ENCODE peak calls at places on chromosomes 13 and 19, in seven cellular contexts. One of them, this sample, is unnamed. For H3K4me1, the result is how much of the 10 kb centered on the place peaks cover.

GRCh38 chr13:60402022-60402421 is 5.0 kb downstream of the TDRD3 start:
- DNase-seq in spleen: no peak
- DNase-seq in left lung: no peak
- DNase-seq in right atrium auricular region: no peak
- DNase-seq in ascending aorta: no peak
- DNase-seq in transverse colon: no peak
- DNase-seq in GM23338: no peak
- DNase-seq in this sample: no peak

GRCh38 chr19:40776966-40777794 is 867 bp upstream of the RAB4B start:
- DNase-seq in spleen: peak
- DNase-seq in left lung: peak
- DNase-seq in right atrium auricular region: peak
- DNase-seq in ascending aorta: peak
- DNase-seq in transverse colon: peak
- DNase-seq in GM23338: peak
- DNase-seq in this sample: peak

GRCh38 chr19:40576181-40576584 is 490 bp upstream of the SHKBP1 start:
- DNase-seq in spleen: peak
- DNase-seq in left lung: no peak
- DNase-seq in right atrium auricular region: no peak
- DNase-seq in ascending aorta: no peak
- DNase-seq in transverse colon: no peak
- DNase-seq in GM23338: peak
- DNase-seq in this sample: no peak

GRCh38 chr13:114124921-114125320 is 7.5 kb downstream of the RASA3 start:
- DNase-seq in spleen: no peak
- DNase-seq in left lung: no peak
- DNase-seq in right atrium auricular region: no peak
- DNase-seq in ascending aorta: no peak
- DNase-seq in transverse colon: no peak
- DNase-seq in GM23338: no peak
- DNase-seq in this sample: no peak

GRCh38 chr19:19123386-19123785 is 14.9 kb downstream of the TMEM161A start:
- DNase-seq in spleen: no peak
- DNase-seq in left lung: no peak
- DNase-seq in right atrium auricular region: no peak
- DNase-seq in ascending aorta: no peak
- DNase-seq in transverse colon: no peak
- DNase-seq in GM23338: no peak
- DNase-seq in this sample: no peak

GRCh38 chr13:44967656-44968451 is 21.4 kb downstream of the NUFIP1 start:
- DNase-seq in spleen: no peak
- DNase-seq in left lung: no peak
- DNase-seq in right atrium auricular region: no peak
- DNase-seq in ascending aorta: no peak
- DNase-seq in transverse colon: no peak
- DNase-seq in GM23338: no peak
- DNase-seq in this sample: no peak

GRCh38 chr13:44818428-44818827 is 170.8 kb downstream of the NUFIP1 start:
- DNase-seq in spleen: no peak
- DNase-seq in left lung: no peak
- DNase-seq in right atrium auricular region: no peak
- DNase-seq in ascending aorta: no peak
- DNase-seq in transverse colon: no peak
- DNase-seq in GM23338: peak
- DNase-seq in this sample: no peak

GRCh38 chr13:33153421-33154381 is 131.9 kb downstream of the STARD13 start:
- DNase-seq in spleen: no peak
- DNase-seq in left lung: no peak
- DNase-seq in right atrium auricular region: peak
- DNase-seq in ascending aorta: no peak
- DNase-seq in transverse colon: peak
- DNase-seq in GM23338: peak
- DNase-seq in this sample: peak

GRCh38 chr13:35884211-35884610 is 247.0 kb downstream of the DCLK1 start:
- DNase-seq in spleen: no peak
- DNase-seq in left lung: no peak
- DNase-seq in right atrium auricular region: no peak
- DNase-seq in ascending aorta: no peak
- DNase-seq in transverse colon: no peak
- DNase-seq in GM23338: no peak
- DNase-seq in this sample: no peak

GRCh38 chr19:16001481-16002312 is 52.9 kb downstream of the OR10H4 start:
- DNase-seq in spleen: no peak
- DNase-seq in left lung: no peak
- DNase-seq in right atrium auricular region: peak
- DNase-seq in ascending aorta: no peak
- DNase-seq in transverse colon: peak
- DNase-seq in GM23338: no peak
- DNase-seq in this sample: no peak

GRCh38 chr13:79678100-79678499 is 197.1 kb downstream of the NDFIP2 start:
- DNase-seq in spleen: no peak
- DNase-seq in left lung: no peak
- DNase-seq in right atrium auricular region: no peak
- DNase-seq in ascending aorta: no peak
- DNase-seq in transverse colon: no peak
- DNase-seq in GM23338: no peak
- DNase-seq in this sample: no peak

GRCh38 chr19:21256722-21257121 is 72.5 kb downstream of the ZNF708 start:
- DNase-seq in spleen: no peak
- DNase-seq in left lung: no peak
- DNase-seq in right atrium auricular region: no peak
- DNase-seq in ascending aorta: no peak
- DNase-seq in transverse colon: no peak
- DNase-seq in GM23338: peak
- DNase-seq in this sample: no peak

GRCh38 chr13:110326263-110326904 is 19.3 kb downstream of the COL4A2 start:
- DNase-seq in spleen: no peak
- DNase-seq in left lung: no peak
- DNase-seq in right atrium auricular region: peak
- DNase-seq in ascending aorta: no peak
- DNase-seq in transverse colon: no peak
- DNase-seq in GM23338: no peak
- DNase-seq in this sample: no peak

GRCh38 chr13:91647361-91647970 is 249.0 kb downstream of the GPC5 start:
- DNase-seq in spleen: no peak
- DNase-seq in left lung: no peak
- DNase-seq in right atrium auricular region: no peak
- DNase-seq in ascending aorta: no peak
- DNase-seq in transverse colon: peak
- DNase-seq in GM23338: peak
- DNase-seq in this sample: no peak

GRCh38 chr19:42225718-42226292 is 5.7 kb downstream of the ZNF526 start:
- DNase-seq in spleen: no peak
- DNase-seq in left lung: no peak
- DNase-seq in right atrium auricular region: no peak
- DNase-seq in ascending aorta: no peak
- DNase-seq in transverse colon: no peak
- DNase-seq in GM23338: no peak
- DNase-seq in this sample: no peak

GRCh38 chr13:99154064-99154463 is 46.6 kb upstream of the UBAC2 start:
- DNase-seq in spleen: no peak
- DNase-seq in left lung: no peak
- DNase-seq in right atrium auricular region: no peak
- DNase-seq in ascending aorta: no peak
- DNase-seq in transverse colon: no peak
- DNase-seq in GM23338: no peak
- DNase-seq in this sample: no peak

GRCh38 chr19:24159707-24160106 is 72.7 kb downstream of the ZNF254 start:
- DNase-seq in spleen: no peak
- DNase-seq in left lung: no peak
- DNase-seq in right atrium auricular region: no peak
- DNase-seq in ascending aorta: no peak
- DNase-seq in transverse colon: no peak
- DNase-seq in GM23338: peak
- DNase-seq in this sample: no peak

GRCh38 chr19:4278010-4278409 is 1.1 kb upstream of the SHD start:
- DNase-seq in spleen: no peak
- DNase-seq in left lung: no peak
- DNase-seq in right atrium auricular region: no peak
- DNase-seq in ascending aorta: no peak
- DNase-seq in transverse colon: no peak
- DNase-seq in GM23338: no peak
- DNase-seq in this sample: no peak

GRCh38 chr13:27186295-27186694 is 14.7 kb upstream of the USP12 start:
- DNase-seq in spleen: no peak
- DNase-seq in left lung: no peak
- DNase-seq in right atrium auricular region: no peak
- DNase-seq in ascending aorta: no peak
- DNase-seq in transverse colon: no peak
- DNase-seq in GM23338: no peak
- DNase-seq in this sample: no peak

GRCh38 chr19:15251749-15252397 is 19.6 kb upstream of the EPHX3 start:
- DNase-seq in spleen: no peak
- DNase-seq in left lung: peak
- DNase-seq in right atrium auricular region: peak
- DNase-seq in ascending aorta: peak
- DNase-seq in transverse colon: peak
- DNase-seq in GM23338: peak
- DNase-seq in this sample: no peak

GRCh38 chr19:43598445-43599240 is 2.2 kb downstream of the ZNF576 start:
- DNase-seq in spleen: no peak
- DNase-seq in left lung: no peak
- DNase-seq in right atrium auricular region: no peak
- DNase-seq in ascending aorta: no peak
- DNase-seq in transverse colon: no peak
- DNase-seq in GM23338: no peak
- DNase-seq in this sample: peak

GRCh38 chr13:46165485-46166220 is 16.3 kb downstream of the LCP1 start:
- DNase-seq in spleen: no peak
- DNase-seq in left lung: no peak
- DNase-seq in right atrium auricular region: no peak
- DNase-seq in ascending aorta: no peak
- DNase-seq in transverse colon: no peak
- DNase-seq in GM23338: no peak
- DNase-seq in this sample: no peak

GRCh38 chr13:74062933-74063332 is 71.3 kb downstream of the KLF12 start:
- DNase-seq in spleen: peak
- DNase-seq in left lung: no peak
- DNase-seq in right atrium auricular region: peak
- DNase-seq in ascending aorta: peak
- DNase-seq in transverse colon: peak
- DNase-seq in GM23338: no peak
- DNase-seq in this sample: no peak

GRCh38 chr19:40921005-40921897 is 39.2 kb upstream of the CYP2A7 start:
- DNase-seq in spleen: no peak
- DNase-seq in left lung: peak
- DNase-seq in right atrium auricular region: no peak
- DNase-seq in ascending aorta: no peak
- DNase-seq in transverse colon: peak
- DNase-seq in GM23338: no peak
- DNase-seq in this sample: peak

GRCh38 chr13:31627097-31627496 is 112.2 kb upstream of the RXFP2 start:
- DNase-seq in spleen: no peak
- DNase-seq in left lung: no peak
- DNase-seq in right atrium auricular region: no peak
- DNase-seq in ascending aorta: no peak
- DNase-seq in transverse colon: no peak
- DNase-seq in GM23338: no peak
- DNase-seq in this sample: no peak

GRCh38 chr19:6794817-6795431 is 22.4 kb downstream of the VAV1 start:
- DNase-seq in spleen: no peak
- DNase-seq in left lung: no peak
- DNase-seq in right atrium auricular region: no peak
- DNase-seq in ascending aorta: no peak
- DNase-seq in transverse colon: no peak
- DNase-seq in GM23338: peak
- DNase-seq in this sample: no peak
- H3K4me1 ChIP-seq in spleen: half or more
- H3K4me1 ChIP-seq in left lung: under half
- H3K4me1 ChIP-seq in right atrium auricular region: under half
- H3K4me1 ChIP-seq in ascending aorta: under half
- H3K4me1 ChIP-seq in transverse colon: under half
- H3K4me1 ChIP-seq in GM23338: under half
- H3K4me1 ChIP-seq in this sample: under half

GRCh38 chr13:24214528-24214927 is 54.0 kb downstream of the SPATA13 start:
- DNase-seq in spleen: no peak
- DNase-seq in left lung: no peak
- DNase-seq in right atrium auricular region: no peak
- DNase-seq in ascending aorta: no peak
- DNase-seq in transverse colon: no peak
- DNase-seq in GM23338: no peak
- DNase-seq in this sample: no peak
- H3K4me1 ChIP-seq in spleen: under half
- H3K4me1 ChIP-seq in left lung: under half
- H3K4me1 ChIP-seq in right atrium auricular region: under half
- H3K4me1 ChIP-seq in ascending aorta: under half
- H3K4me1 ChIP-seq in transverse colon: under half
- H3K4me1 ChIP-seq in GM23338: under half
- H3K4me1 ChIP-seq in this sample: under half

GRCh38 chr19:2336528-2337328 is 8.2 kb downstream of the SPPL2B start:
- DNase-seq in spleen: no peak
- DNase-seq in left lung: no peak
- DNase-seq in right atrium auricular region: no peak
- DNase-seq in ascending aorta: no peak
- DNase-seq in transverse colon: no peak
- DNase-seq in GM23338: no peak
- DNase-seq in this sample: no peak
- H3K4me1 ChIP-seq in spleen: under half
- H3K4me1 ChIP-seq in left lung: under half
- H3K4me1 ChIP-seq in right atrium auricular region: under half
- H3K4me1 ChIP-seq in ascending aorta: under half
- H3K4me1 ChIP-seq in transverse colon: under half
- H3K4me1 ChIP-seq in GM23338: under half
- H3K4me1 ChIP-seq in this sample: under half

GRCh38 chr19:39181500-39182173 is 15.1 kb upstream of the NCCRP1 start:
- DNase-seq in spleen: no peak
- DNase-seq in left lung: no peak
- DNase-seq in right atrium auricular region: no peak
- DNase-seq in ascending aorta: no peak
- DNase-seq in transverse colon: no peak
- DNase-seq in GM23338: no peak
- DNase-seq in this sample: no peak

GRCh38 chr19:39182174-39182505 is 14.6 kb upstream of the NCCRP1 start:
- DNase-seq in spleen: no peak
- DNase-seq in left lung: no peak
- DNase-seq in right atrium auricular region: no peak
- DNase-seq in ascending aorta: no peak
- DNase-seq in transverse colon: no peak
- DNase-seq in GM23338: no peak
- DNase-seq in this sample: no peak

GRCh38 chr19:39186391-39186790 is 10.4 kb upstream of the NCCRP1 start:
- DNase-seq in spleen: no peak
- DNase-seq in left lung: no peak
- DNase-seq in right atrium auricular region: no peak
- DNase-seq in ascending aorta: no peak
- DNase-seq in transverse colon: no peak
- DNase-seq in GM23338: no peak
- DNase-seq in this sample: no peak

GRCh38 chr19:39180749-39181148 is 16.0 kb upstream of the NCCRP1 start:
- DNase-seq in spleen: no peak
- DNase-seq in left lung: no peak
- DNase-seq in right atrium auricular region: no peak
- DNase-seq in ascending aorta: no peak
- DNase-seq in transverse colon: no peak
- DNase-seq in GM23338: no peak
- DNase-seq in this sample: no peak

DNA sequence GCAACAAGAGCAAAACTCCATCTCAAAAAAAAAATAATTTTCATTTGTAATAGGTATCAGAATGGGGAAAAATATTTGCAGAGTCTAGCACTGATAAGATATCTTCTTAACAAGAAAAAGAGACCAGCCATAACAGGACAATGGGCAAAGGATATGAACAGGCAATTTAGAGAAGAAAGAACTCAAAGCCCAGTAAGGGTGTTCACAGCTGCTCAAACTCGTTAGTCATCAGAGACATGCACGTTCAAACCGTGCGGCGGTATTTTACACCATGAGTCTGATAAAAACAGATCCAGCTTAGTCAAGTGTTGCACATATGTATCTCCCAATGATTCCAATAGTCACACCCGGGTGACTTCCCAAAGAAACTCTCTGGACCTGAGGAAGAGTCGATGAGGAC is 13.7 kb upstream of the NCCRP1 start:
- DNase-seq in spleen: no peak
- DNase-seq in left lung: no peak
- DNase-seq in right atrium auricular region: no peak
- DNase-seq in ascending aorta: no peak
- DNase-seq in transverse colon: no peak
- DNase-seq in GM23338: no peak
- DNase-seq in this sample: no peak
- H3K4me1 ChIP-seq in spleen: under half
- H3K4me1 ChIP-seq in left lung: under half
- H3K4me1 ChIP-seq in right atrium auricular region: under half
- H3K4me1 ChIP-seq in ascending aorta: under half
- H3K4me1 ChIP-seq in transverse colon: under half
- H3K4me1 ChIP-seq in GM23338: under half
- H3K4me1 ChIP-seq in this sample: under half

This sample was measured in right lobe of liver.